ENCODE peak calls at places on chromosomes 2 and 18, in eight cellular contexts. One of them, this sample, is unnamed.

GRCh38 chr2:69092857-69093256 is 79.9 kb downstream of the ANTXR1 start:
- DNase-seq in T-helper 2 cell: no peak
- DNase-seq in AG08396: no peak
- DNase-seq in retina: no peak
- DNase-seq in astrocyte: no peak
- DNase-seq in NCI-H345: no peak
- DNase-seq in hypothalamus: no peak
- DNase-seq in stimulated activated CD4-positive, alpha-beta T cell treated with anti-CD3 and anti-CD28 coated beads, Interleukin-1b, Interleukin-23, amount 100 ng/mL, for 48 hours: no peak
- DNase-seq in this sample: no peak

GRCh38 chr2:184072470-184072869 is 525.9 kb upstream of the ZNF804A start:
- DNase-seq in astrocyte: no peak
- DNase-seq in AG08396: no peak
- DNase-seq in T-helper 2 cell: no peak
- DNase-seq in hypothalamus: no peak
- DNase-seq in retina: no peak
- DNase-seq in NCI-H345: no peak
- DNase-seq in stimulated activated CD4-positive, alpha-beta T cell treated with anti-CD3 and anti-CD28 coated beads, Interleukin-1b, Interleukin-23, amount 100 ng/mL, for 48 hours: no peak
- DNase-seq in this sample: no peak

GRCh38 chr18:1018211-1018651 is 113.6 kb downstream of the ADCYAP1 start:
- DNase-seq in NCI-H345: no peak
- DNase-seq in stimulated activated CD4-positive, alpha-beta T cell treated with anti-CD3 and anti-CD28 coated beads, Interleukin-1b, Interleukin-23, amount 100 ng/mL, for 48 hours: no peak
- DNase-seq in retina: peak; percentile 58
- DNase-seq in astrocyte: peak; percentile 86
- DNase-seq in AG08396: no peak
- DNase-seq in T-helper 2 cell: no peak
- DNase-seq in hypothalamus: no peak
- DNase-seq in this sample: no peak

GRCh38 chr18:43312891-43313290 is 35.6 kb upstream of the SYT4 start:
- DNase-seq in astrocyte: peak; percentile 25
- DNase-seq in AG08396: no peak
- DNase-seq in stimulated activated CD4-positive, alpha-beta T cell treated with anti-CD3 and anti-CD28 coated beads, Interleukin-1b, Interleukin-23, amount 100 ng/mL, for 48 hours: no peak
- DNase-seq in retina: no peak
- DNase-seq in T-helper 2 cell: no peak
- DNase-seq in hypothalamus: no peak
- DNase-seq in NCI-H345: no peak
- DNase-seq in this sample: no peak

GRCh38 chr2:28652217-28652616 is 99.4 kb upstream of the PPP1CB start:
- DNase-seq in stimulated activated CD4-positive, alpha-beta T cell treated with anti-CD3 and anti-CD28 coated beads, Interleukin-1b, Interleukin-23, amount 100 ng/mL, for 48 hours: no peak
- DNase-seq in AG08396: no peak
- DNase-seq in retina: no peak
- DNase-seq in T-helper 2 cell: no peak
- DNase-seq in hypothalamus: no peak
- DNase-seq in astrocyte: peak; percentile 63
- DNase-seq in NCI-H345: no peak
- DNase-seq in this sample: no peak

GRCh38 chr18:31513189-31513907 is 15.4 kb downstream of the DSG2 start:
- DNase-seq in T-helper 2 cell: no peak
- DNase-seq in hypothalamus: no peak
- DNase-seq in astrocyte: peak; percentile 88
- DNase-seq in retina: no peak
- DNase-seq in NCI-H345: no peak
- DNase-seq in AG08396: no peak
- DNase-seq in stimulated activated CD4-positive, alpha-beta T cell treated with anti-CD3 and anti-CD28 coated beads, Interleukin-1b, Interleukin-23, amount 100 ng/mL, for 48 hours: no peak
- DNase-seq in this sample: no peak

GRCh38 chr2:196427996-196428634 is 211.4 kb upstream of the CCDC150 start:
- DNase-seq in AG08396: no peak
- DNase-seq in stimulated activated CD4-positive, alpha-beta T cell treated with anti-CD3 and anti-CD28 coated beads, Interleukin-1b, Interleukin-23, amount 100 ng/mL, for 48 hours: no peak
- DNase-seq in T-helper 2 cell: no peak
- DNase-seq in astrocyte: no peak
- DNase-seq in NCI-H345: no peak
- DNase-seq in hypothalamus: no peak
- DNase-seq in retina: no peak
- DNase-seq in this sample: no peak

GRCh38 chr2:114022360-114023085 is 132.6 kb downstream of the ACTR3 start:
- DNase-seq in hypothalamus: no peak
- DNase-seq in stimulated activated CD4-positive, alpha-beta T cell treated with anti-CD3 and anti-CD28 coated beads, Interleukin-1b, Interleukin-23, amount 100 ng/mL, for 48 hours: no peak
- DNase-seq in astrocyte: peak; percentile 93
- DNase-seq in retina: no peak
- DNase-seq in NCI-H345: no peak
- DNase-seq in T-helper 2 cell: no peak
- DNase-seq in AG08396: peak; percentile 59
- DNase-seq in this sample: peak; percentile 95

GRCh38 chr2:160694631-160695030 is 201.0 kb upstream of the RBMS1 start:
- DNase-seq in astrocyte: no peak
- DNase-seq in AG08396: no peak
- DNase-seq in retina: no peak
- DNase-seq in hypothalamus: no peak
- DNase-seq in NCI-H345: no peak
- DNase-seq in T-helper 2 cell: peak; percentile 50
- DNase-seq in stimulated activated CD4-positive, alpha-beta T cell treated with anti-CD3 and anti-CD28 coated beads, Interleukin-1b, Interleukin-23, amount 100 ng/mL, for 48 hours: peak; percentile 47
- DNase-seq in this sample: no peak

GRCh38 chr2:191666733-191667132 is 11.2 kb upstream of the NABP1 start:
- DNase-seq in retina: no peak
- DNase-seq in T-helper 2 cell: peak; percentile 32
- DNase-seq in astrocyte: peak; percentile 56
- DNase-seq in AG08396: no peak
- DNase-seq in stimulated activated CD4-positive, alpha-beta T cell treated with anti-CD3 and anti-CD28 coated beads, Interleukin-1b, Interleukin-23, amount 100 ng/mL, for 48 hours: no peak
- DNase-seq in hypothalamus: no peak
- DNase-seq in NCI-H345: no peak
- DNase-seq in this sample: no peak

GRCh38 chr2:45256867-45257641 is 247.8 kb upstream of the SIX2 start:
- DNase-seq in NCI-H345: peak; percentile 60
- DNase-seq in astrocyte: no peak
- DNase-seq in T-helper 2 cell: no peak
- DNase-seq in stimulated activated CD4-positive, alpha-beta T cell treated with anti-CD3 and anti-CD28 coated beads, Interleukin-1b, Interleukin-23, amount 100 ng/mL, for 48 hours: no peak
- DNase-seq in AG08396: no peak
- DNase-seq in hypothalamus: no peak
- DNase-seq in retina: no peak
- DNase-seq in this sample: no peak

GRCh38 chr2:62461707-62462106 is 44.3 kb downstream of the TMEM17 start:
- DNase-seq in hypothalamus: no peak
- DNase-seq in NCI-H345: no peak
- DNase-seq in AG08396: peak; percentile 69
- DNase-seq in astrocyte: peak; percentile 74
- DNase-seq in stimulated activated CD4-positive, alpha-beta T cell treated with anti-CD3 and anti-CD28 coated beads, Interleukin-1b, Interleukin-23, amount 100 ng/mL, for 48 hours: no peak
- DNase-seq in retina: no peak
- DNase-seq in T-helper 2 cell: no peak
- DNase-seq in this sample: no peak

GRCh38 chr2:108257757-108258331 is 18.1 kb downstream of the SULT1C3 start:
- DNase-seq in retina: no peak
- DNase-seq in AG08396: no peak
- DNase-seq in NCI-H345: no peak
- DNase-seq in astrocyte: no peak
- DNase-seq in stimulated activated CD4-positive, alpha-beta T cell treated with anti-CD3 and anti-CD28 coated beads, Interleukin-1b, Interleukin-23, amount 100 ng/mL, for 48 hours: no peak
- DNase-seq in hypothalamus: no peak
- DNase-seq in T-helper 2 cell: no peak
- DNase-seq in this sample: peak; percentile 62